ENCODE peak calls at places on chromosome 22, in four cellular contexts. K, O, F and Z are unnamed samples.

GRCh38 chr22:38303974-38304373 is 13.3 kb downstream of the CSNK1E start:
- DNase-seq in O (no peak), K (no peak), F (no peak), Z (no peak)

GRCh38 chr22:25090225-25090651 is 109.4 kb upstream of the CRYBB3 start:
- DNase-seq in O (no peak), K (no peak), F (no peak), Z (no peak)

GRCh38 chr22:44646668-44647067 is 55.3 kb upstream of the PRR5 start:
- DNase-seq in K (no peak), F (no peak), O (no peak), Z (no peak)

GRCh38 chr22:22076937-22077703 is 94.5 kb upstream of the TOP3B start:
- DNase-seq in F (peak), O (no peak), K (no peak), Z (no peak)

GRCh38 chr22:50522208-50522805 is 3.1 kb downstream of the SCO2 start:
- DNase-seq in O (no peak), F (no peak), K (no peak), Z (peak)

GRCh38 chr22:33110562-33111163 is 52.5 kb upstream of the SYN3 start:
- DNase-seq in O (no peak), K (no peak), F (no peak), Z (no peak)

GRCh38 chr22:37061611-37062365 is 10.2 kb downstream of the KCTD17 start:
- DNase-seq in O (no peak), K (no peak), F (no peak), Z (no peak)

GRCh38 chr22:29030618-29031235 is 30.9 kb downstream of the C22orf31 start:
- DNase-seq in K (no peak), F (peak), O (no peak), Z (peak)

GRCh38 chr22:46390652-46391301 is 55.3 kb downstream of the TRMU start:
- DNase-seq in F (peak), K (no peak), O (no peak), Z (peak)

GRCh38 chr22:38844661-38845367 is 986 bp upstream of the NPTXR start:
- DNase-seq in K (no peak), O (no peak), F (no peak), Z (no peak)

GRCh38 chr22:20388200-20388599 is 5.8 kb upstream of the ZNF74 start:
- DNase-seq in K (no peak), O (no peak), F (no peak), Z (no peak)

GRCh38 chr22:35971418-35972119 is 57.1 kb downstream of the RBFOX2 start:
- DNase-seq in F (peak), K (no peak), O (no peak), Z (no peak)

GRCh38 chr22:22195265-22196017 is 49.1 kb upstream of the VPREB1 start:
- DNase-seq in K (peak), F (peak), O (no peak), Z (peak)

GRCh38 chr22:37302617-37303555 is 20.6 kb downstream of the CYTH4 start:
- DNase-seq in K (no peak), F (no peak), O (no peak), Z (no peak)

GRCh38 chr22:20783844-20784723 is 10.2 kb downstream of the SERPIND1 start:
- DNase-seq in F (peak), K (peak), O (no peak), Z (no peak)

GRCh38 chr22:30875481-30876215 is 92.9 kb downstream of the MORC2 start:
- DNase-seq in F (no peak), O (no peak), K (no peak), Z (peak)

GRCh38 chr22:42385691-42386090 is 46.5 kb downstream of the NFAM1 start:
- DNase-seq in F (no peak), O (no peak), K (no peak), Z (no peak)